ENCODE peak calls at places on chromosomes 12 and 14, in six cellular contexts. W, G, H, P, F and A are unnamed samples.

GRCh38 chr14:33589334-33589733 is 361.5 kb downstream of the EGLN3 start:
- DNase-seq in F (no peak), W (no peak), H (no peak), G (no peak), P (no peak), A (no peak)

GRCh38 chr14:96083667-96084320 is 44.6 kb downstream of the C14orf132 start:
- DNase-seq in W (no peak), H (no peak), P (no peak), G (no peak), F (no peak), A (no peak)

GRCh38 chr12:47158792-47159191 is 79.0 kb upstream of the AMIGO2 start:
- DNase-seq in H (no peak), G (no peak), W (no peak), P (no peak), F (no peak), A (no peak)

GRCh38 chr14:89240414-89240813 is 176.6 kb downstream of the FOXN3 start:
- DNase-seq in H (no peak), G (no peak), P (no peak), F (no peak), W (no peak), A (no peak)

GRCh38 chr14:53180272-53181221 is 27.4 kb upstream of the DDHD1 start:
- DNase-seq in H (peak; percentile 15), W (peak; percentile 7), F (peak; percentile 67), P (peak; percentile 78), G (peak; percentile 45), A (no peak)

GRCh38 chr14:105145381-105146180 is 23.0 kb downstream of the JAG2 start:
- DNase-seq in H (no peak), W (no peak), P (no peak), F (peak; percentile 44), G (no peak), A (peak; percentile 64)

GRCh38 chr14:45185110-45185814 is 49.5 kb downstream of the FANCM start:
- DNase-seq in P (no peak), W (no peak), G (no peak), F (no peak), H (no peak), A (no peak)

GRCh38 chr14:50064993-50065392 is 51.4 kb downstream of the VCPKMT start:
- DNase-seq in P (peak; percentile 98), W (no peak), G (no peak), H (no peak), F (no peak), A (no peak)

GRCh38 chr14:29236848-29237247 is 470.3 kb downstream of the FOXG1 start:
- DNase-seq in F (no peak), H (no peak), P (no peak), W (no peak), G (peak; percentile 20), A (no peak)

GRCh38 chr14:75751291-75751690 is 90.2 kb downstream of the TTLL5 start:
- DNase-seq in P (no peak), H (no peak), G (no peak), W (no peak), F (no peak), A (no peak)

GRCh38 chr12:96486751-96487150 is 2.6 kb upstream of the CFAP54 start:
- DNase-seq in H (no peak), P (no peak), W (no peak), G (no peak), F (no peak), A (no peak)

GRCh38 chr12:96483116-96483515 is 6.3 kb upstream of the CFAP54 start:
- DNase-seq in W (no peak), P (no peak), H (no peak), G (no peak), F (no peak), A (no peak)

GRCh38 chr12:96489392-96490056 is at the start of gene CFAP54:
- DNase-seq in G (peak; percentile 95), P (peak; percentile 65), H (peak; percentile 83), W (peak; percentile 92), F (peak; percentile 94), A (peak; percentile 93)

GRCh38 chr12:96487634-96488033 is 1.7 kb upstream of the CFAP54 start:
- DNase-seq in H (no peak), P (no peak), F (no peak), W (no peak), G (no peak), A (no peak)

GRCh38 chr12:96487214-96487613 is 2.2 kb upstream of the CFAP54 start:
- DNase-seq in W (no peak), F (no peak), P (no peak), G (peak; percentile 63), H (no peak), A (no peak)
- TF ChIP-seq CHD2 in W (no peak), F (no peak), P (no peak), G (no peak), H (no peak), A (no peak)

GRCh38 chr12:89461649-89462612 is 62.7 kb downstream of the GALNT4 start:
- DNase-seq in W (peak; percentile 15), H (peak; percentile 44), F (no peak), G (peak; percentile 64), P (no peak), A (peak; percentile 36)
- TF ChIP-seq CHD2 in W (no peak), H (no peak), F (no peak), G (no peak), P (no peak), A (no peak)

GRCh38 chr12:66398931-66399625 is 96.8 kb downstream of the HELB start:
- DNase-seq in P (no peak), H (no peak), G (no peak), W (no peak), F (no peak), A (no peak)

GRCh38 chr12:66399626-66399931 is 97.3 kb downstream of the HELB start:
- DNase-seq in H (no peak), F (no peak), P (no peak), G (no peak), W (no peak), A (no peak)

GRCh38 chr12:66397574-66397973 is 95.3 kb downstream of the HELB start:
- DNase-seq in W (no peak), P (no peak), H (no peak), G (no peak), F (no peak), A (no peak)

GRCh38 chr12:66388512-66388911 is 86.2 kb downstream of the HELB start:
- DNase-seq in G (no peak), W (no peak), F (no peak), P (no peak), H (no peak), A (no peak)

DNA sequence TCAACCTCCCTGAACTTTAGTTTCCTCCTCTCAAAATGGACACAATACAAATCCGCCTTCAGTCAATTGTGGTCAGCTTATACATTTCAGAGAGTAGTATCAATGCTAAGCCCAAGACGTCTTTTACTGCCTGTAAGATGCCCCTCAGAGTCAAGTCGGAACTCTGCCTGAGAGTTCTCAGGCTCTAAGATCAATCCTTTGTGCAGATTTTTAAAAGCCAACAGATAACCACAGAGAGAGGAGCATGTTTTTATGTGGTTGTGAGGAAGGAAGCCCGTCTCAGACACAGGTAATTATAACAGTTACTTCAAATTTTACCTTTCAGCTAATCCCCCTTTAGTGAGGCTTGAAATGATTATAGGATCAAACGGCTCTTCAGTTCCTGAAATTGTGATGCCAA is 91.6 kb downstream of the HELB start:
- DNase-seq in F (no peak), W (no peak), H (no peak), P (no peak), G (no peak), A (no peak)
- TF ChIP-seq CHD2 in F (no peak), W (no peak), H (no peak), P (no peak), G (no peak), A (no peak)

GRCh38 chr14:61601923-61602732 is 93.2 kb upstream of the HIF1A start:
- DNase-seq in H (no peak), P (no peak), W (no peak), G (no peak), F (no peak), A (no peak)
- TF ChIP-seq CHD2 in H (no peak), P (no peak), W (no peak), G (no peak), F (no peak), A (no peak)

GRCh38 chr14:92786427-92786756 is 7.7 kb upstream of the GOLGA5 start:
- DNase-seq in G (no peak), F (no peak), P (no peak), W (no peak), H (no peak), A (no peak)

GRCh38 chr14:92789457-92790089 is 4.5 kb upstream of the GOLGA5 start:
- DNase-seq in H (no peak), P (no peak), W (peak; percentile 8), F (no peak), G (peak; percentile 16), A (no peak)

GRCh38 chr14:92783813-92784431 is 10.2 kb upstream of the GOLGA5 start:
- DNase-seq in F (no peak), G (peak; percentile 70), W (peak; percentile 8), P (no peak), H (peak; percentile 56), A (peak; percentile 44)

GRCh38 chr14:92787554-92787953 is 6.6 kb upstream of the GOLGA5 start:
- DNase-seq in F (no peak), H (no peak), G (no peak), P (no peak), W (no peak), A (no peak)

GRCh38 chr14:92785601-92786426 is 8.3 kb upstream of the GOLGA5 start:
- DNase-seq in H (no peak), G (peak; percentile 45), P (no peak), W (peak; percentile 28), F (no peak), A (no peak)
- TF ChIP-seq CHD2 in H (no peak), G (no peak), P (no peak), W (no peak), F (no peak), A (no peak)

GRCh38 chr14:100440207-100440631 is 117.1 kb downstream of the SLC25A47 start:
- DNase-seq in G (peak; percentile 81), H (peak; percentile 73), F (peak; percentile 75), W (peak; percentile 62), P (no peak), A (peak; percentile 66)
- TF ChIP-seq CHD2 in G (no peak), H (no peak), F (no peak), W (no peak), P (no peak), A (no peak)

DNA sequence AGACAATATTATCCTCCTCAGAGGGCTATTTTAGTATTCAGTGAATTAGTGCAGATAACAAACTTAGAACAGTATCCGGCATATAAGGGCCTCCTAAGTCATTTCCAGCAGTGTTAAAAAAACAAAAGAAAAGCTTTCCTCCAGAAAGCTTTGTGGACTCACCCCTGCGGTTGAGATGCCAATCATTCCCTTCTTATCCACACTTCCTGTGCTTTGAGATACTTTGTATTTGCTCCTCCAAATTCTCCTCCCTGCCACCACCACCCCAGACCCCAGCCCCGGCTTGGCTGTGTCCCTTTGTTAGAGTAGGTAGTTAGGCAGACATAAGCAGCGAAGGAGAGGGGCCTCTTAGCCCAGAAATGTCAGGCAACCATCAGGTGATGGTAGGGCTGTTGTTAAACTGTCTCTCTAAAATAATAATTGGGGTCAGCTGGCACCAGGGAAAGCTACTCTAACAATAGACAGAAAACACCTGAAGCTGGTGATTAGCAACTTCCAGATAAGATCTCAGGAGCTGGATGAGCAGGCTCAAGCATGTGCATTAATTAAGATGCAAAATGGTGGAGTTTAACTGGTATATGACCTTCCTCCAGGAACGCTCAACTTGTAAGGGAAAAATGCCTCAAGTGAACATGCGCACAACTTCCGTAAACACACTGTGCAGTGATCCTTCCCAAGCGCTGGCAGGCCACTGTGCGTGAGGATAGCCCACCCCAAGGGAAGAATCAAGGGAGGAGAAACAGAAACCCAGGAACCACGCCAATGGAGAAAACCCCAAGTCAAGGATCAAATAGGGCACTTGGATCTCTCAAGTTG is 152.1 kb upstream of the EEA1 start:
- DNase-seq in F (peak; percentile 51), G (no peak), H (peak; percentile 74), W (no peak), P (no peak), A (no peak)
- TF ChIP-seq CHD2 in F (no peak), G (no peak), H (no peak), W (no peak), P (no peak), A (no peak)